ENCODE peak calls at places on chromosomes 2 and 18, in six cellular contexts. V, S, B, D, Q and C are unnamed samples.

GRCh38 chr2:46805401-46805951 is 110.1 kb downstream of the MCFD2 start:
- DNase-seq in B (no peak), V (no peak), S (no peak), D (no peak), Q (no peak), C (no peak)

GRCh38 chr2:73133566-73134227 is 20.9 kb upstream of the RAB11FIP5 start:
- DNase-seq in Q (no peak), V (no peak), D (no peak), S (no peak), B (no peak), C (no peak)

GRCh38 chr2:122422384-122422991 is 667.0 kb downstream of the TSN start:
- DNase-seq in S (no peak), D (no peak), B (no peak), Q (no peak), V (no peak), C (no peak)

GRCh38 chr2:142217804-142218203 is 87.0 kb upstream of the LRP1B start:
- DNase-seq in S (no peak), V (no peak), B (no peak), D (no peak), Q (no peak), C (no peak)

GRCh38 chr2:41313082-41313481 is 734.7 kb upstream of the PKDCC start:
- DNase-seq in Q (no peak), B (no peak), D (no peak), S (no peak), V (no peak), C (no peak)

GRCh38 chr2:126317797-126318431 is 338.0 kb upstream of the GYPC start:
- DNase-seq in Q (no peak), V (no peak), D (no peak), B (no peak), S (no peak), C (no peak)

GRCh38 chr2:136582631-136583205 is 182.6 kb upstream of the THSD7B start:
- DNase-seq in V (no peak), Q (no peak), D (peak), B (no peak), S (no peak), C (no peak)

GRCh38 chr2:126244937-126245336 is 411.0 kb upstream of the GYPC start:
- DNase-seq in B (no peak), V (peak), D (peak), S (no peak), Q (no peak), C (no peak)

GRCh38 chr2:219509780-219510511 is 4.3 kb upstream of the ASIC4 start:
- DNase-seq in D (peak), Q (no peak), V (peak), B (no peak), S (no peak), C (no peak)

GRCh38 chr2:131543385-131543891 is 15.8 kb downstream of the CCDC74A start:
- DNase-seq in B (no peak), V (no peak), S (no peak), D (no peak), Q (no peak), C (no peak)

GRCh38 chr18:3458952-3459853 is 9.2 kb downstream of the TGIF1 start:
- DNase-seq in B (no peak), Q (no peak), V (no peak), S (no peak), D (peak), C (peak)

GRCh38 chr2:146602383-146602782 is 1242.4 kb upstream of the ACVR2A start:
- DNase-seq in V (no peak), S (no peak), B (no peak), D (no peak), Q (no peak), C (no peak)

GRCh38 chr2:27263287-27264252 is 723 bp upstream of the SLC30A3 start:
- DNase-seq in B (no peak), V (no peak), D (no peak), S (no peak), Q (no peak), C (no peak)

GRCh38 chr2:72743481-72743880 is 82.4 kb downstream of the EXOC6B start:
- DNase-seq in B (no peak), V (no peak), S (no peak), D (no peak), Q (no peak), C (no peak)

GRCh38 chr2:119231975-119232665 is 8.5 kb downstream of the STEAP3 start:
- DNase-seq in D (peak), S (no peak), V (no peak), B (no peak), Q (no peak), C (peak)

GRCh38 chr2:230893881-230894781 is 29.4 kb downstream of the ITM2C start:
- DNase-seq in Q (no peak), S (no peak), D (peak), B (no peak), V (no peak), C (no peak)

GRCh38 chr2:73938761-73939352 is 12.2 kb downstream of the DGUOK start:
- DNase-seq in S (no peak), Q (no peak), D (peak), V (no peak), B (no peak), C (peak)